ENCODE peak calls at places on chromosomes 3 and 15, in nine cellular contexts. R is suprapubic skin, F is HCT116, K is K562, N is SK-N-SH, X is spleen, G is HepG2, Z is breast epithelium, B is sigmoid colon. J is an unnamed sample.

GRCh38 chr3:126111126-126111551 is 27.2 kb upstream of the SLC41A3 start:
- DNase-seq in R (peak; percentile 26), F (no peak), K (no peak), N (peak; percentile 11), X (peak; percentile 65), G (no peak), Z (no peak), B (no peak), J (peak; percentile 0)

GRCh38 chr15:47218295-47218694 is 499.0 kb upstream of the SEMA6D start:
- DNase-seq in R (no peak), F (no peak), K (no peak), N (no peak), X (no peak), G (no peak), Z (no peak), B (no peak), J (no peak)

GRCh38 chr15:88040516-88040915 is 216.0 kb downstream of the NTRK3 start:
- DNase-seq in R (no peak), F (no peak), K (no peak), N (no peak), X (no peak), G (no peak), Z (no peak), B (no peak), J (no peak)

GRCh38 chr15:64249406-64249805 is 86.6 kb upstream of the PPIB start:
- DNase-seq in R (no peak), F (no peak), K (no peak), N (no peak), X (no peak), G (no peak), Z (no peak), B (no peak), J (no peak)

GRCh38 chr3:126541628-126542339 is 16.9 kb downstream of the C3orf22 start:
- DNase-seq in R (peak; percentile 32), F (no peak), K (no peak), N (no peak), X (peak; percentile 77), G (no peak), Z (peak; percentile 9), B (peak; percentile 60), J (peak; percentile 1)

GRCh38 chr15:84961114-84961452 is 20.6 kb upstream of the PDE8A start:
- DNase-seq in R (no peak), F (no peak), K (peak; percentile 55), N (no peak), X (no peak), G (no peak), Z (no peak), B (no peak), J (no peak)

GRCh38 chr15:72782993-72783562 is 480 bp downstream of the ADPGK start:
- DNase-seq in R (peak; percentile 85), F (no peak), K (no peak), N (no peak), X (no peak), G (no peak), Z (peak; percentile 52), B (peak; percentile 76), J (peak; percentile 49)

GRCh38 chr3:174767853-174768382 is 91.2 kb upstream of the NAALADL2 start:
- DNase-seq in R (no peak), F (no peak), K (no peak), N (no peak), X (no peak), G (no peak), Z (no peak), B (no peak), J (no peak)

GRCh38 chr15:39125904-39126303 is 455.0 kb upstream of the THBS1 start:
- DNase-seq in R (no peak), F (peak; percentile 51), K (peak; percentile 65), N (peak; percentile 51), X (no peak), G (peak; percentile 62), Z (no peak), B (no peak), J (peak; percentile 32)

GRCh38 chr15:24075420-24076089 is 388.4 kb upstream of the NDN start:
- DNase-seq in R (no peak), F (no peak), K (no peak), N (no peak), X (no peak), G (no peak), Z (no peak), B (no peak), J (peak; percentile 11)

GRCh38 chr15:24078310-24079029 is 391.4 kb upstream of the NDN start:
- DNase-seq in R (no peak), F (no peak), K (no peak), N (no peak), X (no peak), G (no peak), Z (no peak), B (no peak), J (no peak)

DNA sequence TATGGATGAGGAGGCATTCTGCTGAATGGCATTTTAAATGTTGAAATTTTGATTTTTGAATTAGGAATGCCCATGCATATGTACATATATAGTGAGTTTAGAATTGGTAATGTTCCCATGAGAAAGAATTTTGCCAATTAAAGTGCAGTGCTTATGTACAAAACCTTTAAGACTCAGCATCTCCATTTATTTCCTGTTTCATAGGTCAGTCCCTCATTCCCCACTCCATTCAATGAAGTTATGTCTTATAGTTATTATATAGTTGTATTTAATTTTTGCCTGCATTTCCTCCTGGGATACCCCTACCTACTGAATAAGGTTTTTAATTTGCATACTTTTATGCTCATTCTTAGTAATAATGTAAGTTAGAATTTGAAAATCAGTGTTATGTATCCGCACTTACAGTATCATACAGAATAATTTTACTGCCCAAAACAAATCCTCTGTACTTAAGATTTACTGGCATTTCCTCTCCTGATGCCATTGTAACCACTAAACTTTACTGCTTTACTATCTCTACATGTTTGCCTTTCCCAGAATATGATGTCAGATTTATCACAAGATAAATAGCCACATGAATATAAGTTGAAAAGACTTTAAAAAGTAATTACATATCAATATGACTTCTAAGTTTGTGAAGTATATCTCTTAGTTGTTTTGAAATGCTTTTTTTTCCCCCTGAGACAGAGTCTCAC is 389.1 kb upstream of the NDN start:
- DNase-seq in R (no peak), F (no peak), K (no peak), N (no peak), X (no peak), G (no peak), Z (no peak), B (no peak), J (no peak)
- TF ChIP-seq POLR2AphosphoS5 in R (no peak), F (no peak), K (no peak), N (no peak), X (no peak), G (no peak), Z (no peak), B (no peak), J (no peak)

DNA sequence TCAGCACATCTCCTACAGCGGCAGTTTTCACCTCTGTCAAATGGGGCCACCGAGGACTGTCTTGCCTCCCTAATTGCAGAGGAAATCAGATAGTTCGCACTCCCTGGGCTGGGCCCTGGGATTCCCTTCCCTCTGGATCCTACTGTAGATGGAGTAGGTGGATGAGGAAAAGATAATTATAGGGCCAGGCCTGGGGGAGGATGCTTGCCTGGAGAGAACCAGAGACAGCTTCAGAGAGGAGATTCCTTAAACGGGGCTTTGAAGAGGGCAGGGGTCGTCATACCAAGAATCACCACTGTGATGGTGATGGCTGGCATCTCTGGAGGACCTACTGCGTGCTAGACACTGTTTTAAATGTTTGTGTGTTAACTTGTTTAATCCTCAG is 50.8 kb upstream of the SLC6A6 start:
- DNase-seq in R (no peak), F (no peak), K (no peak), N (no peak), X (no peak), G (no peak), Z (no peak), B (no peak), J (no peak)
- TF ChIP-seq POLR2AphosphoS5 in R (no peak), F (no peak), K (no peak), N (no peak), X (no peak), G (no peak), Z (no peak), B (no peak), J (no peak)

GRCh38 chr15:100338971-100339444 is 2.8 kb downstream of the ADAMTS17 start:
- DNase-seq in R (no peak), F (peak; percentile 37), K (peak; percentile 23), N (peak; percentile 72), X (no peak), G (peak; percentile 30), Z (no peak), B (peak; percentile 79), J (peak; percentile 76)

GRCh38 chr15:100339999-100340398 is 1.8 kb downstream of the ADAMTS17 start:
- DNase-seq in R (no peak), F (no peak), K (no peak), N (no peak), X (no peak), G (no peak), Z (no peak), B (no peak), J (no peak)

GRCh38 chr15:100343251-100343650 is 1.5 kb upstream of the ADAMTS17 start:
- DNase-seq in R (no peak), F (no peak), K (no peak), N (no peak), X (no peak), G (no peak), Z (no peak), B (no peak), J (no peak)

GRCh38 chr15:100340721-100341661 is 784 bp downstream of the ADAMTS17 start:
- DNase-seq in R (no peak), F (no peak), K (no peak), N (peak; percentile 60), X (peak; percentile 85), G (no peak), Z (no peak), B (no peak), J (peak; percentile 41)

DNA sequence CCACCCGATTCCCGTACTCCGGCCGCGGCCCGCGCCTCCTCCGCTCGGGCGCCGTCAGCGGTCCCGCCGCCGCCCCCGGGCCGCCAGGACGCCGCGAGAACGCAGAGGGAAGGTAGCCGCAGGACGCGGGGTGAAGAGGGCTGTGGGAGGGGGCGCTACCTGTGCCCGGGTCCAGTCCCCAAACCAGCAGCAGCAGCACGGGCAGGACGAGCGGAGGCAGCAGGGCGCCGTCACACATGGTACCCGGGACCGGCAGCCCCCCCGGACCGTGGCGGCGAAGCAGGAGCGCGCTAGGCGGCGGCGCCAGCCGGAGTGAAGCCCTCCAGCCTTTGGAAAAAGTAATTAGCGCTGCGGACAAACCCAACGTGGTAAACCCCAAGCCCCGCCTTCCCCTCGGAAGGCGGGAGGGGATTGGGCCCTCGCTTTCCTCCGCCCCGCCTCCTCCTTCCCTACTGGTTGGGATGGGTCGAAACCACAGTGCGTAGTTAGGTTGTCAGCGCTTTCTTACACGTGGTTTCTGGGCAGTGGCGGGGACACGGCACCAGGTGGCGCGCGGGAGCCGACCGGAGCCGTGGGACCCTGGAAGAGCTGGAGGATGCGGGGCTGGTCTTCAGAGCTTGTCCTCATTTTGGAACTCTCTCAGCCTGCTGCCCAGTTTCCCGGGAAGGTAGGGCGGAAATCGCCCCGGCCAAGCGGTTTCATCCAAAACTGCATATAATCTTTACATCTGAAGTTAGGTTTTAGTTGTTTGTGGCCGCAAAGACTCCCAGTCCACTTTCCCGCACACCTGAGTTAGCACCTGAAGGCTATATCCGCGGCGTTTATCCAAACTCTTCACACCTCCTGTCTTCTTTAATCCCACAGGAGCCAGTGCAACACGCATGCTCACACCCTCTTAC is at the start of gene ADAMTS17:
- DNase-seq in R (peak; percentile 97), F (peak; percentile 94), K (peak; percentile 51), N (peak; percentile 96), X (peak; percentile 96), G (peak; percentile 77), Z (peak; percentile 94), B (peak; percentile 98), J (peak; percentile 97)
- TF ChIP-seq POLR2AphosphoS5 in R (no peak), F (peak; percentile 76), K (no peak), N (no peak), X (peak; percentile 81), G (no peak), Z (peak; percentile 72), B (peak; percentile 98), J (peak; percentile 89)

GRCh38 chr15:40859206-40859851 is 14.7 kb downstream of the RHOV start:
- DNase-seq in R (peak; percentile 88), F (peak; percentile 73), K (peak; percentile 83), N (peak; percentile 84), X (peak; percentile 90), G (peak; percentile 69), Z (peak; percentile 88), B (no peak), J (peak; percentile 92)
- TF ChIP-seq POLR2AphosphoS5 in R (no peak), F (peak; percentile 59), K (no peak), N (no peak), X (peak; percentile 19), G (no peak), Z (no peak), B (no peak), J (no peak)